ENCODE peak calls at places on chromosomes 4 and X, in four cellular contexts. One of them, this sample, is unnamed.
A peak's percentile ranks its signal among the peaks of the same experiment; 100 is the strongest.

GRCh38 chr4:165355900-165356300 is 22.9 kb upstream of the CPE start:
- DNase-seq in adrenal gland: peak; percentile 45
- DNase-seq in GM12891: no peak
- DNase-seq in endothelial cell of umbilical vein: peak; percentile 50
- DNase-seq in this sample: peak; percentile 41

GRCh38 chrX:44954562-44954961 is 81.6 kb downstream of the KDM6A start:
- DNase-seq in adrenal gland: no peak
- DNase-seq in GM12891: no peak
- DNase-seq in endothelial cell of umbilical vein: peak; percentile 55
- DNase-seq in this sample: no peak

GRCh38 chr4:117370944-117371665 is 285.7 kb upstream of the TRAM1L1 start:
- DNase-seq in adrenal gland: no peak
- DNase-seq in GM12891: no peak
- DNase-seq in endothelial cell of umbilical vein: no peak
- DNase-seq in this sample: no peak

GRCh38 chr4:125243835-125244397 is 70.8 kb upstream of the FAT4 start:
- DNase-seq in adrenal gland: no peak
- DNase-seq in GM12891: no peak
- DNase-seq in endothelial cell of umbilical vein: peak; percentile 55
- DNase-seq in this sample: no peak

GRCh38 chr4:46793036-46793435 is 116.0 kb downstream of the COX7B2 start:
- DNase-seq in adrenal gland: no peak
- DNase-seq in GM12891: no peak
- DNase-seq in endothelial cell of umbilical vein: no peak
- DNase-seq in this sample: no peak

GRCh38 chr4:115850799-115851509 is 737.5 kb upstream of the NDST4 start:
- DNase-seq in adrenal gland: no peak
- DNase-seq in GM12891: no peak
- DNase-seq in endothelial cell of umbilical vein: no peak
- DNase-seq in this sample: no peak

GRCh38 chr4:60034371-60034770 is 1165.8 kb upstream of the ADGRL3 start:
- DNase-seq in adrenal gland: no peak
- DNase-seq in GM12891: no peak
- DNase-seq in endothelial cell of umbilical vein: no peak
- DNase-seq in this sample: no peak

GRCh38 chr4:121950680-121951569 is 935 bp downstream of the TRPC3 start:
- DNase-seq in adrenal gland: no peak
- DNase-seq in GM12891: peak; percentile 32
- DNase-seq in endothelial cell of umbilical vein: peak; percentile 13
- DNase-seq in this sample: peak; percentile 42

GRCh38 chr4:139460565-139460964 is 6.6 kb downstream of the RAB33B start:
- DNase-seq in adrenal gland: no peak
- DNase-seq in GM12891: no peak
- DNase-seq in endothelial cell of umbilical vein: no peak
- DNase-seq in this sample: no peak

GRCh38 chr4:107838763-107839162 is 14.0 kb downstream of the SGMS2 start:
- DNase-seq in adrenal gland: no peak
- DNase-seq in GM12891: no peak
- DNase-seq in endothelial cell of umbilical vein: no peak
- DNase-seq in this sample: no peak

GRCh38 chr4:37631551-37631950 is 54.6 kb downstream of the RELL1 start:
- DNase-seq in adrenal gland: no peak
- DNase-seq in GM12891: no peak
- DNase-seq in endothelial cell of umbilical vein: no peak
- DNase-seq in this sample: peak; percentile 41

GRCh38 chr4:145183023-145183422 is 2.6 kb upstream of the OTUD4 start:
- DNase-seq in adrenal gland: no peak
- DNase-seq in GM12891: no peak
- DNase-seq in endothelial cell of umbilical vein: no peak
- DNase-seq in this sample: peak; percentile 4

GRCh38 chr4:41241919-41242318 is 14.8 kb upstream of the UCHL1 start:
- DNase-seq in adrenal gland: no peak
- DNase-seq in GM12891: no peak
- DNase-seq in endothelial cell of umbilical vein: no peak
- DNase-seq in this sample: no peak

GRCh38 chr4:3225946-3226345 is 23.0 kb upstream of the MSANTD1 start:
- DNase-seq in adrenal gland: no peak
- DNase-seq in GM12891: no peak
- DNase-seq in endothelial cell of umbilical vein: no peak
- DNase-seq in this sample: no peak

GRCh38 chr4:10006236-10006603 is 15.1 kb downstream of the SLC2A9 start:
- DNase-seq in adrenal gland: peak; percentile 40
- DNase-seq in GM12891: no peak
- DNase-seq in endothelial cell of umbilical vein: peak; percentile 83
- DNase-seq in this sample: peak; percentile 82

GRCh38 chrX:42437211-42437610 is 340.8 kb downstream of the PPP1R2C start:
- DNase-seq in adrenal gland: no peak
- DNase-seq in GM12891: no peak
- DNase-seq in endothelial cell of umbilical vein: no peak
- DNase-seq in this sample: no peak

GRCh38 chrX:48976086-48976485 is 4.4 kb upstream of the KCND1 start:
- DNase-seq in adrenal gland: no peak
- DNase-seq in GM12891: no peak
- DNase-seq in endothelial cell of umbilical vein: no peak
- DNase-seq in this sample: no peak

GRCh38 chr4:3297066-3297859 is 4.4 kb downstream of the RGS12 start:
- DNase-seq in adrenal gland: peak; percentile 6
- DNase-seq in GM12891: no peak
- DNase-seq in endothelial cell of umbilical vein: no peak
- DNase-seq in this sample: no peak

GRCh38 chr4:67685532-67685859 is 15.5 kb downstream of the UBA6 start:
- DNase-seq in adrenal gland: no peak
- DNase-seq in GM12891: no peak
- DNase-seq in endothelial cell of umbilical vein: no peak
- DNase-seq in this sample: no peak

GRCh38 chr4:167234388-167234881 is at the start of gene SPOCK3:
- DNase-seq in adrenal gland: no peak
- DNase-seq in GM12891: no peak
- DNase-seq in endothelial cell of umbilical vein: peak; percentile 41
- DNase-seq in this sample: peak; percentile 5

GRCh38 chr4:164955107-164955805 is 22.2 kb downstream of the TRIM61 start:
- DNase-seq in adrenal gland: no peak
- DNase-seq in GM12891: no peak
- DNase-seq in endothelial cell of umbilical vein: no peak
- DNase-seq in this sample: no peak

GRCh38 chr4:172270421-172270820 is 457.2 kb downstream of the GALNTL6 start:
- DNase-seq in adrenal gland: no peak
- DNase-seq in GM12891: no peak
- DNase-seq in endothelial cell of umbilical vein: no peak
- DNase-seq in this sample: no peak

GRCh38 chr4:20074450-20074849 is 177.3 kb upstream of the SLIT2 start:
- DNase-seq in adrenal gland: no peak
- DNase-seq in GM12891: no peak
- DNase-seq in endothelial cell of umbilical vein: peak; percentile 33
- DNase-seq in this sample: no peak

GRCh38 chr4:42371306-42372063 is 25.8 kb upstream of the SHISA3 start:
- DNase-seq in adrenal gland: no peak
- DNase-seq in GM12891: peak; percentile 29
- DNase-seq in endothelial cell of umbilical vein: peak; percentile 79
- DNase-seq in this sample: no peak

GRCh38 chr4:138113819-138114415 is 128.2 kb downstream of the SLC7A11 start:
- DNase-seq in adrenal gland: no peak
- DNase-seq in GM12891: no peak
- DNase-seq in endothelial cell of umbilical vein: peak; percentile 54
- DNase-seq in this sample: no peak

GRCh38 chrX:23901805-23902204 is 5.9 kb downstream of the APOO start:
- DNase-seq in adrenal gland: peak; percentile 47
- DNase-seq in GM12891: no peak
- DNase-seq in endothelial cell of umbilical vein: peak; percentile 81
- DNase-seq in this sample: peak; percentile 51

GRCh38 chrX:136250191-136251041 is 784 bp downstream of the MAP7D3 start:
- DNase-seq in adrenal gland: no peak
- DNase-seq in GM12891: no peak
- DNase-seq in endothelial cell of umbilical vein: peak; percentile 41
- DNase-seq in this sample: no peak

GRCh38 chr4:66639361-66639760 is 905.9 kb downstream of the CENPC start:
- DNase-seq in adrenal gland: no peak
- DNase-seq in GM12891: no peak
- DNase-seq in endothelial cell of umbilical vein: peak; percentile 28
- DNase-seq in this sample: no peak

GRCh38 chr4:8347660-8348059 is 78.1 kb downstream of the HTRA3 start:
- DNase-seq in adrenal gland: no peak
- DNase-seq in GM12891: no peak
- DNase-seq in endothelial cell of umbilical vein: no peak
- DNase-seq in this sample: no peak

GRCh38 chr4:110062166-110062565 is 136.2 kb downstream of the ELOVL6 start:
- DNase-seq in adrenal gland: no peak
- DNase-seq in GM12891: no peak
- DNase-seq in endothelial cell of umbilical vein: no peak
- DNase-seq in this sample: no peak

GRCh38 chrX:30582664-30583063 is 5.1 kb upstream of the TASL start:
- DNase-seq in adrenal gland: no peak
- DNase-seq in GM12891: no peak
- DNase-seq in endothelial cell of umbilical vein: no peak
- DNase-seq in this sample: no peak

GRCh38 chrX:74346124-74346523 is 42.1 kb downstream of the ZCCHC13 start:
- DNase-seq in adrenal gland: no peak
- DNase-seq in GM12891: no peak
- DNase-seq in endothelial cell of umbilical vein: no peak
- DNase-seq in this sample: no peak

GRCh38 chrX:128698528-128698927 is 646.3 kb upstream of the ACTRT1 start:
- DNase-seq in adrenal gland: peak; percentile 29
- DNase-seq in GM12891: no peak
- DNase-seq in endothelial cell of umbilical vein: no peak
- DNase-seq in this sample: no peak

GRCh38 chr4:1248262-1249147 is at the start of gene CTBP1:
- DNase-seq in adrenal gland: peak; percentile 76
- DNase-seq in GM12891: peak; percentile 96
- DNase-seq in endothelial cell of umbilical vein: peak; percentile 86
- DNase-seq in this sample: peak; percentile 72

GRCh38 chr4:1250527-1250812 is 1.5 kb upstream of the CTBP1 start:
- DNase-seq in adrenal gland: peak; percentile 21
- DNase-seq in GM12891: no peak
- DNase-seq in endothelial cell of umbilical vein: no peak
- DNase-seq in this sample: no peak

GRCh38 chr4:1249731-1250526 is 999 bp upstream of the CTBP1 start:
- DNase-seq in adrenal gland: peak; percentile 46
- DNase-seq in GM12891: peak; percentile 64
- DNase-seq in endothelial cell of umbilical vein: peak; percentile 6
- DNase-seq in this sample: peak; percentile 32

GRCh38 chr4:1247811-1248261 is 1.1 kb downstream of the CTBP1 start:
- DNase-seq in adrenal gland: peak; percentile 46
- DNase-seq in GM12891: no peak
- DNase-seq in endothelial cell of umbilical vein: no peak
- DNase-seq in this sample: no peak

GRCh38 chr4:1249148-1249730 is 309 bp upstream of the CTBP1 start:
- DNase-seq in adrenal gland: peak; percentile 84
- DNase-seq in GM12891: peak; percentile 86
- DNase-seq in endothelial cell of umbilical vein: peak; percentile 75
- DNase-seq in this sample: peak; percentile 88
- TF ChIP-seq POLR2A in adrenal gland: peak; percentile 33
- TF ChIP-seq POLR2A in GM12891: no peak
- TF ChIP-seq POLR2A in endothelial cell of umbilical vein: peak; percentile 62
- TF ChIP-seq POLR2A in this sample: peak; percentile 47

GRCh38 chr4:88592600-88593448 is 544 bp downstream of the HERC3 start:
- DNase-seq in adrenal gland: peak; percentile 85
- DNase-seq in GM12891: peak; percentile 85
- DNase-seq in endothelial cell of umbilical vein: peak; percentile 76
- DNase-seq in this sample: peak; percentile 83
- TF ChIP-seq POLR2A in adrenal gland: peak; percentile 57
- TF ChIP-seq POLR2A in GM12891: no peak
- TF ChIP-seq POLR2A in endothelial cell of umbilical vein: peak; percentile 37
- TF ChIP-seq POLR2A in this sample: peak; percentile 16

DNA sequence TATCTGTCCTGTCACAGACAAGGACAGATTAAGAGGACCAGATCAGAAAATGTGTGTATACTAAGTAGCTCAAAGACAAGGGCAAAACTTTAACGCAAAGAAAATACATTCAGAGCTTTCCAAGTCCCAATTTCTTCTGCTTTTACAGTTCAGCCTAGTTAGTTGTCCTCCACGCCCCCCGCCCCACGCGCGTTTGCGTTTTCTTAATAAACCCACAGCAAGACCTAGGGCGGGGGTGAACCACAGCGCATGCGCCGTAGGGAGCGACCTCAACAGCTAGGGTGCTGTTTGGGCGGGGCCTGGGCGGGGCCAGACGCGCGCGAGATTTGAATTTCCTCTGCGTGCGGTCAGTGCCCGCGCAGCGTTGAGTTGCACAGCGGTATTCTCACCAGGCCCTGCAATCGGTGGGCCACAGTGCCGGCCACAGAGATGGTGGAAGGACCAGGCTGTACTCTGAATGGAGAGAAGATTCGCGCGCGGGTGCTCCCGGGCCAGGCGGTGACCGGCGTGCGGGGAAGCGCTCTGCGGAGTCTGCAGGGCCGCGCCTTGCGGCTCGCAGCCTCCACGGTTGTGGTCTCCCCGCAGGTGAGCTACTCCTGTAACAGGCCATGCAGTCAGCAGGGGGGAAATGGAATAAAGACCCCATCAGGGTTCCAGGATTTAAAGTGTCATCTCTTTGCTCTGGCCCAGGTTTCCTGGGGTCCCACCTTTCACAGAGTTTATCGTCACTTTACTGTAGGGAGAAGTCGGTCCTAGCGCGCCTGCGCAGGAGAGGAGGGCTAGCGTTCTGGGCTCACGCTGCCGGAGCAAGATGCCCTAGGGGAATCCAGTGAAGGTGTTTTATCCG is at the start of gene NEIL3:
- DNase-seq in adrenal gland: peak; percentile 78
- DNase-seq in GM12891: peak; percentile 71
- DNase-seq in endothelial cell of umbilical vein: peak; percentile 90
- DNase-seq in this sample: peak; percentile 92
- TF ChIP-seq POLR2A in adrenal gland: no peak
- TF ChIP-seq POLR2A in GM12891: peak; percentile 69
- TF ChIP-seq POLR2A in endothelial cell of umbilical vein: peak; percentile 65
- TF ChIP-seq POLR2A in this sample: no peak

GRCh38 chrX:51742586-51742985 is 656 bp upstream of the GSPT2 start:
- DNase-seq in adrenal gland: no peak
- DNase-seq in GM12891: no peak
- DNase-seq in endothelial cell of umbilical vein: no peak
- DNase-seq in this sample: no peak

GRCh38 chrX:51747671-51748070 is 4.4 kb downstream of the GSPT2 start:
- DNase-seq in adrenal gland: no peak
- DNase-seq in GM12891: no peak
- DNase-seq in endothelial cell of umbilical vein: no peak
- DNase-seq in this sample: no peak

DNA sequence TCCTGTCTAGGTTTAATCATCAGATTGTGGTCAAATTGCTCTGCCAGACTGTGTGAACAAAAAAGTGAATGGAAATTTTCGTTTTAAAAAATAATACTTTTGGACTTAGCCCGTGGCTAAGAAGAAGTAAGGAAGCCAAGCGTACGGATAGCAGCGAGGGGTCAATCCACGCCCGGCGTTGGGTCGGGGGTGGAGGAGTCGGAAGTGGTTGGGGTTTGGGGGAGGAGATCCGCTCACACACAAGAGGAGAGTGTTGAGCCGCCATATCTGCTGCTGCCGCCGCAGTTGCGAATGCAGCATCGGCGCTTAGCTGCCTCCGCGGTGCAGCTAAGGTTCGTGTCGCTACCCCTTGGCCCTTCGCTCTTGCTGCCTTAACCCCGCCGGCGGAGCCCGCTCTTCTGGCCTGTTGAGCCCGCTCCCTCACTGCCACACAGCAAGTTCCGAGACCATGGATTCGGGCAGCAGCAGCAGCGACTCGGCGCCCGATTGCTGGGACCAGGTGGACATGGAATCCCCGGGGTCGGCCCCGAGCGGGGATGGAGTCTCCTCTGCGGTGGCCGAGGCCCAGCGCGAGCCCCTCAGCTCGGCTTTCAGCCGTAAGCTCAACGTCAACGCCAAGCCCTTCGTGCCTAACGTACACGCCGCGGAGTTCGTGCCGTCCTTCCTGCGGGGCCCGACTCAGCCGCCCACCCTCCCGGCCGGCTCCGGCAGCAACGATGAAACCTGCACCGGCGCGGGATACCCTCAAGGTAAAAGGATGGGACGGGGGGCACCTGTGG is at the start of gene GSPT2:
- DNase-seq in adrenal gland: peak; percentile 67
- DNase-seq in GM12891: peak; percentile 30
- DNase-seq in endothelial cell of umbilical vein: peak; percentile 59
- DNase-seq in this sample: peak; percentile 62
- TF ChIP-seq POLR2A in adrenal gland: peak; percentile 23
- TF ChIP-seq POLR2A in GM12891: peak; percentile 83
- TF ChIP-seq POLR2A in endothelial cell of umbilical vein: peak; percentile 58
- TF ChIP-seq POLR2A in this sample: no peak

This sample was measured in thyroid gland.